ENCODE peak calls at places on chromosomes 6 and 20, in four cellular contexts. Q, P, N and F are unnamed samples.
A peak's percentile ranks its signal among the peaks of the same experiment; 100 is the strongest.

GRCh38 chr6:140044626-140045025 is 670.2 kb upstream of the CITED2 start:
- DNase-seq in Q (no peak), N (no peak), P (no peak), F (no peak)

GRCh38 chr6:79586548-79586947 is 44.6 kb upstream of the SH3BGRL2 start:
- DNase-seq in P (peak; percentile 15), N (peak; percentile 58), Q (peak; percentile 45), F (no peak)

GRCh38 chr6:140017470-140017869 is 643.0 kb upstream of the CITED2 start:
- DNase-seq in N (no peak), P (no peak), Q (no peak), F (no peak)

GRCh38 chr6:8628063-8628462 is 192.7 kb upstream of the SLC35B3 start:
- DNase-seq in P (no peak), N (no peak), Q (no peak), F (no peak)

GRCh38 chr6:89475106-89475505 is 42.2 kb downstream of the ANKRD6 start:
- DNase-seq in Q (no peak), P (no peak), N (no peak), F (no peak)

GRCh38 chr20:40703981-40704530 is 15.0 kb upstream of the MAFB start:
- DNase-seq in N (no peak), P (no peak), Q (no peak), F (no peak)

GRCh38 chr20:20237093-20237959 is 130.6 kb upstream of the INSM1 start:
- DNase-seq in Q (peak; percentile 14), N (peak; percentile 35), P (peak; percentile 76), F (no peak)

GRCh38 chr20:54573838-54574237 is 98.4 kb downstream of the DOK5 start:
- DNase-seq in P (no peak), N (no peak), Q (no peak), F (no peak)

GRCh38 chr20:43571310-43571709 is 12.5 kb downstream of the SGK2 start:
- DNase-seq in Q (no peak), N (no peak), P (no peak), F (no peak)

GRCh38 chr6:137365648-137366047 is 128.5 kb downstream of the OLIG3 start:
- DNase-seq in P (no peak), Q (no peak), N (no peak), F (no peak)

GRCh38 chr20:45592574-45593189 is 13.6 kb upstream of the WFDC8 start:
- DNase-seq in Q (peak; percentile 21), N (peak; percentile 71), P (peak; percentile 25), F (no peak)

GRCh38 chr6:31710490-31711219 is 4.0 kb downstream of the LY6G6F start:
- DNase-seq in Q (no peak), P (no peak), N (no peak), F (no peak)

GRCh38 chr6:42150254-42150653 is 7.8 kb upstream of the C6orf132 start:
- DNase-seq in N (no peak), P (no peak), Q (no peak), F (no peak)

GRCh38 chr6:42142118-42142835 is at the start of gene C6orf132:
- DNase-seq in P (no peak), Q (no peak), N (no peak), F (no peak)

GRCh38 chr6:42152024-42152423 is 9.6 kb upstream of the C6orf132 start:
- DNase-seq in Q (no peak), P (no peak), N (no peak), F (no peak)

GRCh38 chr6:42147138-42147562 is 4.7 kb upstream of the C6orf132 start:
- DNase-seq in N (no peak), Q (no peak), P (no peak), F (no peak)

DNA sequence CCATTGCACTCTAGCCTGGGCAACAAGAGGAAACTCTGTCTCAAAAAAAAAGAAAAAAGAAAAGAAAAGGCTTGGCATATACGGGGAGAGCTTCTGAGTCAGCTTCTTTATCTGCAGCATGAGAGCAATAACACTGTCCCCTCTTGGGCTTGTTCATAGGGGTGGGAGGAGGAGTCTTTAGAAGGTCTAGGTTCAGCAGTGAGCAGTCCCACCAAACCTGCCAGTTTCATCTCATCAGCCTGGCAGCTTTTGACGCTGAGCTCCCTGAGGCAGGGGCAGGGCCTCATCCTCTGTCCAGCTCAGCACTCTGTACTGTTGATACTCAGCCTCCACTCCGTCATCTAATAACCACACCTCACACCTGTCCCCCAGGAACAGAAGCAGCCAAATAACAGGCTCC is 5.6 kb upstream of the C6orf132 start:
- DNase-seq in N (peak; percentile 57), Q (peak; percentile 42), P (no peak), F (no peak)
- TF ChIP-seq ELK1 in N (no peak), Q (no peak), P (no peak), F (no peak)

GRCh38 chr20:31860431-31861345 is 9.6 kb downstream of the DUSP15 start:
- DNase-seq in N (no peak), P (no peak), Q (no peak), F (no peak)

GRCh38 chr20:31859998-31860380 is 10.3 kb downstream of the DUSP15 start:
- DNase-seq in N (no peak), P (no peak), Q (no peak), F (no peak)

GRCh38 chr20:31859266-31859997 is 10.9 kb downstream of the DUSP15 start:
- DNase-seq in Q (no peak), N (no peak), P (no peak), F (no peak)

GRCh38 chr20:31856516-31856915 is 11.1 kb upstream of the FOXS1 start:
- DNase-seq in P (no peak), Q (no peak), N (no peak), F (no peak)

GRCh38 chr20:31857861-31858835 is 12.2 kb downstream of the DUSP15 start:
- DNase-seq in Q (no peak), P (no peak), N (no peak), F (no peak)
- TF ChIP-seq ELK1 in Q (no peak), P (no peak), N (no peak), F (no peak)

GRCh38 chr6:153965996-153966395 is 73.0 kb upstream of the OPRM1 start:
- DNase-seq in Q (no peak), N (no peak), P (no peak), F (no peak)
- TF ChIP-seq ELK1 in Q (no peak), N (no peak), P (no peak), F (no peak)

GRCh38 chr6:82917346-82918064 is 148.1 kb downstream of the UBE3D start:
- DNase-seq in N (no peak), Q (peak; percentile 18), P (no peak), F (no peak)

GRCh38 chr6:82910818-82911217 is 154.8 kb downstream of the UBE3D start:
- DNase-seq in N (no peak), P (no peak), Q (no peak), F (no peak)

GRCh38 chr6:82914511-82914910 is 151.1 kb downstream of the UBE3D start:
- DNase-seq in N (no peak), Q (no peak), P (no peak), F (no peak)

GRCh38 chr6:82910394-82910793 is 155.2 kb downstream of the UBE3D start:
- DNase-seq in N (no peak), Q (no peak), P (no peak), F (no peak)

DNA sequence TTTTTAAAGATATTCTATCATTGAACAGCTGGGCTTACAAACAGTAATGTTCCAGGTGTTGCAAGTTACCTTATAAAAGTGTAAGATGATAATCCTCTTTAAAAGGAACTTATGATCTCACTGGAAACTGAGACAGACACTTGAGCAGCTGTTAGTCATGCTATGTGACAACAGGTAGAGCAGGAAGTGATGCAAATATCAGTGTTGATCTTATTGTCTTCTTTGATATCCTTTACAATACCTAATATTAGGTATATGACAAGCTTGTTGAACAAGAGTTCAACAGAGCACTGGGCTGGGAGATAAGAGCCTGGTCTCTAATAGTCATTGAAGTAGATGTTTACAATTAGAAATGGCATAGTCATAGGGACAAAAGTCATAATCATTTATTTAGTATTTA is 150.0 kb downstream of the UBE3D start:
- DNase-seq in N (no peak), P (no peak), Q (no peak), F (no peak)
- TF ChIP-seq ELK1 in N (no peak), P (no peak), Q (no peak), F (no peak)

DNA sequence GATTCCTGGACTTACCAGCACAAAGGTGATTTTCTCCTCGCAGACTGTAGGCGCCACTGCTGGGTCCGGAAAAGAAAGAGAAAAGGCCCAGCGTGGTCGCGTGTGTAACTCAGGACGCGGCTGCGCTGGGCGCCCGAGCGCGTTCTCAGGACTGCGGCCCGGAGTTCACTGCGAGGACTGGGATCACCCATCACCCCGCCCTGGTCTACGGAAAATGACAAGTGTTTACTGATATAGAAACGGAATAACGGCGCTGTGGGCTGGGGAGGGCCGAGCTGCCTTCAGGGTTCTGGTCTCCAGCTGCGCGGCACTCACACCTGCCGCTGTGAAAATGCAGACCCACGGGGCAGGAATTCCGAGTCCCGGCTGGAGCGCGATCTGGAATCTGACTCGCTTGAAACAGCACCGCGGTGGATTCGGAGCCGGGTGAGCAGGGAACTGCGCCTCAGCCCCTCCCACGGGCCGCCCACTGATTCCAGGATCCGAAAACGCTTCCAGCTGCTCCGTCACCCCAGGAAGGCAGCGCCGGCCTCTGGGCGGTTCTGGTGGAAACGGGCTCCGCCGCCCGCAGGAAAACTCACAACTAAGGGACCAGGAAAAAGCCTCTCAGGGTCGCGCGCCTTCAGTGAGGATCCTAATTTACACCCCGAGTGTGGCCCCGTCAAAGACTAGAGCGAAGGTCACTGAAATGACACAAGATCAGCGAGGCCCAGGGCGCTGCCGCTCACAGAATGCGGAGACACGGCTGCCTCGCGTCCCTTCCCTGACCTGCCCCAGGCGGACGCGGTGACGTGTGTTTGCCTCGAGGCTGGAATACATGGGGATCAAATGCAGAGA is 34.5 kb downstream of the HLA-A start:
- DNase-seq in N (peak; percentile 89), Q (peak; percentile 72), P (peak; percentile 55), F (peak; percentile 13)
- TF ChIP-seq ELK1 in N (no peak), Q (no peak), P (no peak), F (no peak)

GRCh38 chr6:82818727-82819126 is 246.9 kb downstream of the UBE3D start:
- DNase-seq in Q (peak; percentile 70), N (no peak), P (no peak), F (no peak)
- TF ChIP-seq ELK1 in Q (no peak), N (no peak), P (no peak), F (no peak)